ENCODE peak calls at places on chromosomes 1 and 21, in five cellular contexts. W, Q, V, O and S are unnamed samples.

GRCh38 chr1:193111641-193112090 is 6.5 kb upstream of the GLRX2 start:
- DNase-seq in V (no peak), Q (no peak), W (no peak), O (no peak), S (peak)

GRCh38 chr1:232978091-232978634 is 27.8 kb downstream of the NTPCR start:
- DNase-seq in Q (no peak), V (no peak), O (no peak), W (peak), S (no peak)

GRCh38 chr1:35637401-35637809 is 3.9 kb downstream of the PSMB2 start:
- DNase-seq in V (peak), O (no peak), W (peak), Q (no peak), S (no peak)

GRCh38 chr1:224381880-224382548 is 25.3 kb downstream of the CNIH4 start:
- DNase-seq in Q (no peak), V (no peak), W (no peak), O (no peak), S (no peak)

GRCh38 chr1:26768755-26769154 is 19.0 kb upstream of the PIGV start:
- DNase-seq in O (no peak), V (no peak), W (peak), Q (no peak), S (no peak)

GRCh38 chr1:183734600-183735036 is 70.3 kb upstream of the RGL1 start:
- DNase-seq in V (no peak), W (no peak), Q (no peak), O (no peak), S (peak)

GRCh38 chr1:21520899-21521716 is 11.9 kb downstream of the ALPL start:
- DNase-seq in V (no peak), Q (no peak), O (no peak), W (no peak), S (no peak)

GRCh38 chr21:33296156-33296555 is 28.6 kb upstream of the IFNAR1 start:
- DNase-seq in Q (no peak), V (no peak), W (no peak), O (peak), S (no peak)

GRCh38 chr21:33011462-33011861 is 14.3 kb upstream of the OLIG2 start:
- DNase-seq in W (no peak), V (no peak), O (no peak), Q (no peak), S (no peak)

GRCh38 chr1:15139654-15140350 is 13.7 kb upstream of the TMEM51 start:
- DNase-seq in V (no peak), Q (no peak), W (no peak), O (no peak), S (no peak)

GRCh38 chr1:203364806-203365205 is 13.9 kb upstream of the FMOD start:
- DNase-seq in Q (no peak), O (no peak), V (no peak), W (no peak), S (no peak)

GRCh38 chr1:71964188-71964587 is 318.2 kb downstream of the NEGR1 start:
- DNase-seq in V (no peak), W (no peak), Q (no peak), O (no peak), S (no peak)

GRCh38 chr1:218480691-218481099 is 135.6 kb downstream of the TGFB2 start:
- DNase-seq in Q (no peak), W (peak), O (no peak), V (no peak), S (no peak)
- TF ChIP-seq POLR2AphosphoS5 in Q (no peak), W (peak), O (no peak), V (no peak), S (peak)

GRCh38 chr21:36297555-36297937 is 22.5 kb upstream of the MORC3 start:
- DNase-seq in W (no peak), V (no peak), Q (no peak), O (no peak), S (no peak)

DNA sequence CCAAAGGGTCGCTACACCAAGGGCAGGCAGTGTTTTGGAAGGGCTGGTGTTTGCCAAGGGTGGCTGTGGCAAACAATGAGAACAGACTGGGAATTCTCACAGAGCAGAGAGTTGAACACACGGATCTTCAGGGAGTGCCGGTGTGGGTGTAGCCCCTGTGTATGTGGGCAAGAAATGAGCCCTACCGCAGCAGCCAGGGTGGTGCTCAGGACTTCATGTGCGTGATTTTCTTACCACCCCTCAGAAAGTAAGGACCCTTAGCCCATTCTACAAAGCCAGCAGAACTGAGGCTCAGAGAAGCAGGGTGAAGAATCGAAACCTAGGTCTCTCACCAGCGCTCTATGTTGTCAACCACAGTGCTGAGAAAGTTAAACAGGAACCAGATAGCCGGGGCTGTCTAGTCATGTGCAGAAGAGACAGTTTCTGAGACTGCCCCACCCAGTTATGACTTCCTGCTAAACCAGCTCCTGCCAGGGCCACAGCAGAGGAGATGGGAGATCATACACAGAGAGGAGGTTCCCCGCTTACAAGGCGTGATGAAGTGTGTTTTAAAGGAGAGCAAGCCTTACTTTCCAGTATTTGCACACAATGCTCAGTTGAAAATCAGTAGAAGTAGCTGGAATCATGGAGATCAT is 21.9 kb upstream of the MORC3 start:
- DNase-seq in W (no peak), O (peak), Q (peak), V (peak), S (peak)
- TF ChIP-seq POLR2A in W (no peak), O (no peak), Q (no peak), V (peak), S (no peak)

DNA sequence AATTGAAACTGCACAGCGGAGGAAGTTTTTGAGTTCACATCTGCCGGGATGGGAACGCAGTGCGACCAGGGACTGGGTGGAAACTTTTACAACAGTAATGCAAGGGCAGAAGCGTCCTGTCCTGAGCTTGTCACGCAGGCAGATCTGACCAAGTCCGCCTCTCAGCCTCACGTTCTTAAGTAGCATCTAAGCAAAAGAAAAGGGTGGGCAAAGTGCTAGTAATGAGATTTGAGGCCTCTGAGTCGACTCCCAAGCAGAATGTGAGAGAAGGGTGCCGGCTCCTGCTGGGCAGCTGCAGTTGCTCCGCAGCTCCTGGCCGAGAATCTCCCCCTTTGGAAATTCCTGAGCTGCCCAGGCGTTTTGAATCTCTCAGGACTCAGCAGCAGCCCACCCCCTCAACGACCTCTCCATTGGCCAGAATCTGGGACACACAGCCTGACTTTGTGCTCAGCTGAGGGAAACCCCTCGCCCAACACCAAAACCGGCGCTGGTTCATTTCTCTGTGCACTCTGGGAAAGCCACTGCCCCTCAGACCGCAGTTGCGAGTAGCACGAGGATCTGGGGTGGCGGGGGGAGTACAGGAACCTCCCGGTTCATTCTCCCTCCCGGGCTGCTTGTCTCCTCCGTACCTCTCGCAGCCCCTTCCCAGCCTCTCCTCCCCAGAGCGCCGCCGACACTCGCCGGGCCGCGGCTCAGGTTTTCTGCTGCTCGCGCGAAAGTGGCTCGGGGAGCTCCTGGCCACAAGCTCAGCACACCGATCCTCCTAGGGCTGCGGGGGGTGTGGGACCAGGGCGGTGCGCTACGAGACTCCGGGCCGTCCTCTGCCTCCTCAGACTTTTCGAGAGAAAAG is 898 bp upstream of the S1PR1 start:
- DNase-seq in Q (no peak), V (peak), W (peak), O (peak), S (peak)
- TF ChIP-seq POLR2AphosphoS5 in Q (no peak), V (peak), W (peak), O (peak), S (peak)

GRCh38 chr21:37257526-37257966 is 9.6 kb downstream of the VPS26C start:
- DNase-seq in O (no peak), Q (no peak), W (peak), V (no peak), S (no peak)
- TF ChIP-seq POLR2A in O (no peak), Q (no peak), W (peak), V (no peak), S (no peak)

GRCh38 chr21:44332383-44332782 is 6.8 kb downstream of the CFAP410 start:
- DNase-seq in V (no peak), Q (no peak), W (no peak), O (no peak), S (no peak)

GRCh38 chr21:44332965-44333364 is 6.2 kb downstream of the CFAP410 start:
- DNase-seq in O (no peak), W (no peak), Q (no peak), V (no peak), S (no peak)

GRCh38 chr21:44331209-44331608 is 8.0 kb downstream of the CFAP410 start:
- DNase-seq in W (no peak), V (no peak), Q (no peak), O (no peak), S (no peak)

GRCh38 chr21:44330698-44331097 is 8.5 kb downstream of the CFAP410 start:
- DNase-seq in W (no peak), O (no peak), Q (no peak), V (no peak), S (no peak)

DNA sequence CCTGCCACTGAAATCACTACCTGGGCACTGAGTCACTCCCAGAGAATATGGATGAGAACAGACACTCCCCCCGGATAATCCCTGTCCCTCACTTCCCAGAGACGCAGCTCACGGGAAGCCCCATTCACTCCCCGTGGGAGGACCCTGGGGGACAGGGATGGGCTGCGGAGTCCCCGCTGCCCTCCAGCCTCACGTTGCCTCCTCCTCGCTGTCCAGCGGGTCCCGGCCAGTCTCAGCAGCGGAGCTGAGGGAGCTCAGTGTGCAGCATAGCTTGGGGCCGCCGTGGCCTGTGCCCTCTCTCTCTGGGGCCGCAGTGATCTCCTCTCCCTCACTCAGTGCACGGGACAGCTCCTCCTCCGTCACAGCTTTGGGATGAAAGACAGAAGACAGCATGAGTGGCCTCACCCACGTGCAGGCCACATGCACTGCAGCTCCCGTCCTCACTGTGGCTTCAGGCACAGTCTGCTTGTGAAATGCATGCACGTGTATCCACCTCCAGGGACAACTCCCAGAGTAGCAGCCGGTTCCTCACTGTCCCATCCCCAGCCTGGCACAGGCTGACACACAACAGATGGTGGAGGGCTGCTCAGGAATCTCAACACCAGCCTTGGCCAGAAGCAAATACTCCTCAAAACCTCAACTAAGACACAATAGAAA is 7.4 kb downstream of the CFAP410 start:
- DNase-seq in W (no peak), O (no peak), Q (no peak), V (no peak), S (no peak)
- TF ChIP-seq POLR2AphosphoS5 in W (peak), O (peak), Q (no peak), V (peak), S (no peak)

DNA sequence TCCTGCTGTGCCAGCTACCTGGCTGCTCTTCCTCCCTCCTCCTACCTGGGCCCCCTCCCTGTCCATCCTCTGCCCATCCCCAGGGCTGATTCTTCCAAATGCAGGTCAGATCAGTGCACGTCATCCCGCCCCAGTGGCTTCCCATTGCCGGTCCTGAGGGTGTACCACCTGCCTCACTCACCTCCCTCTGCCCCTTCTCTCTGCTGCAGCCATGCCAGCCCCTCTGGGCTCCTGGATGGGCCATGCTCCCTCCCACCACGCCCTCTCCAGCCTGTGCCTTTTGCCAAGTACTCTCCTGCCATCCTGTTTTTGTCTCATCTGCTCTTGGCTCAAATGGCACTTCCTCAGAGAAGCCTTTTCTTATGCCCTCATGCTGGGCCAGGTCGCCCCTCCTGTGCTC is 95.8 kb downstream of the ARHGEF10L start:
- DNase-seq in O (no peak), V (no peak), W (no peak), Q (no peak), S (no peak)
- TF ChIP-seq POLR2A in O (no peak), V (no peak), W (no peak), Q (no peak), S (no peak)

DNA sequence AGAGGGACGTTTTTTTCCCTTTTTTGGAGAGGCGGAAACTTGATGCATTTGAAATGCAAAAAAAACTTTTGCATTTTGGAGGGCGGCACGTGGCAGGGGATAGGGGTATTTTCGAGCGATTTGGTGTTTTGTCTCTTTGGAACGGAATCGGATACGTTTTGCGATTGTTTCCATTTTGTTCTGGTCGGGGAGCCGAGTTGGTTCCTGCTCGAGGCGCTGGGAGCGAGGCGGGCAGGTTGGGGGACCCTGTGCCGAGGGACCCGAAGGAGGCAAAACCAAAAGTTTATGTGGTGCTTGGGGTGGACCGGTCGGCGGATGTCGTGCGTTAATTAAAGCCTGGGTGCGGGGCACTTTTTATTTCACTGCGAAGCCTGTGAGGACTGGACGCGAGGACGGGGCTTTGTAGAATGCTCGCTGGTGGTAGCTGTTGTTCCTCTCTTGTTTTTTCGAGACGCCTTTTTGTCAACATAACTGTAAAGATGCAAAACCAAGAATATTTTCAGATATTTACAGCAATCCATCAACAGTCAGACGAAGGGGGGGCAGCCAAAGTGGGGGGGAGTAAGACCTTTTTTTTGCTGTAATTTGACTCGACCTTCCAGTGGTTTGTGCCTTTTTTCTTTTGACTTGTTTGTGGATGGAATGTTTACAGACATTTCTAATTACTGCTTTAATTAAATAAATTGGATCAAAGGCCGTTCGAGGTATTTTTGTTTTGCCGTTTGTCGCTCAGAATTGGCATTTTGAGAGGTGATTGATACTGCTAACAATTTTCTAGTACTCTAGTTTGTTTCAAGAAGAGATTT is 1.0 kb downstream of the H3-3A start:
- DNase-seq in V (no peak), O (no peak), W (peak), Q (no peak), S (peak)
- TF ChIP-seq POLR2AphosphoS5 in V (no peak), O (peak), W (no peak), Q (no peak), S (no peak)